ENCODE peak calls at places on chromosomes 13 and 19, in seven cellular contexts. G is stimulated activated CD4-positive, alpha-beta T cell treated with anti-CD3 and anti-CD28 coated beads, Interleukin-1b, Interleukin-23, amount 100 ng/mL, for 24 hours; S is GM04503; J is stimulated activated naive CD4-positive, alpha-beta T cell; E is RPMI7951; R is kidney glomerular epithelial cell; M is endothelial cell. P is an unnamed sample.

GRCh38 chr13:111976474-111977183 is 90.3 kb upstream of the SOX1 start:
- DNase-seq in G (no peak), S (no peak), J (no peak), E (no peak), R (no peak), M (no peak), P (no peak)

GRCh38 chr19:48999481-49000325 is 6.0 kb downstream of the RUVBL2 start:
- DNase-seq in G (peak; percentile 30), S (no peak), J (peak; percentile 29), E (peak; percentile 59), R (peak; percentile 47), M (peak; percentile 83), P (peak; percentile 91)

GRCh38 chr19:31185261-31185660 is 164.0 kb downstream of the TSHZ3 start:
- DNase-seq in G (no peak), S (no peak), J (no peak), E (peak; percentile 37), R (no peak), M (no peak), P (peak; percentile 2)

GRCh38 chr13:43785681-43786471 is 896 bp downstream of the ENOX1 start:
- DNase-seq in G (no peak), S (no peak), J (no peak), E (peak; percentile 79), R (peak; percentile 38), M (peak; percentile 67), P (no peak)

GRCh38 chr13:43441464-43441863 is 345.3 kb downstream of the ENOX1 start:
- DNase-seq in G (no peak), S (no peak), J (no peak), E (no peak), R (no peak), M (no peak), P (no peak)

GRCh38 chr13:21319869-21320641 is 139.0 kb downstream of the ZDHHC20 start:
- DNase-seq in G (no peak), S (no peak), J (no peak), E (no peak), R (no peak), M (no peak), P (no peak)

GRCh38 chr19:6654347-6655310 is 15.3 kb downstream of the TNFSF14 start:
- DNase-seq in G (no peak), S (no peak), J (no peak), E (no peak), R (no peak), M (no peak), P (no peak)

GRCh38 chr13:77406644-77407440 is 79.9 kb upstream of the MYCBP2 start:
- DNase-seq in G (no peak), S (no peak), J (no peak), E (no peak), R (no peak), M (no peak), P (no peak)

GRCh38 chr13:21402586-21403307 is 56.4 kb downstream of the ZDHHC20 start:
- DNase-seq in G (no peak), S (no peak), J (no peak), E (peak; percentile 28), R (peak; percentile 13), M (no peak), P (peak; percentile 53)

GRCh38 chr13:110445183-110445582 is 116.3 kb downstream of the RAB20 start:
- DNase-seq in G (no peak), S (no peak), J (no peak), E (peak; percentile 79), R (no peak), M (no peak), P (no peak)

GRCh38 chr13:76885203-76886004 is 801 bp downstream of the KCTD12 start:
- DNase-seq in G (peak; percentile 15), S (no peak), J (peak; percentile 31), E (peak; percentile 58), R (peak; percentile 36), M (peak; percentile 56), P (peak; percentile 80)

GRCh38 chr19:4534836-4535658 is at the start of gene PLIN5:
- DNase-seq in G (no peak), S (no peak), J (peak; percentile 15), E (peak; percentile 57), R (no peak), M (peak; percentile 77), P (peak; percentile 80)

GRCh38 chr19:29245221-29245620 is 32.3 kb upstream of the UQCRFS1 start:
- DNase-seq in G (no peak), S (no peak), J (no peak), E (peak; percentile 23), R (no peak), M (no peak), P (no peak)

GRCh38 chr13:71879129-71879535 is 12.1 kb upstream of the DACH1 start:
- DNase-seq in G (no peak), S (no peak), J (no peak), E (peak; percentile 14), R (peak; percentile 30), M (peak; percentile 28), P (peak; percentile 74)

GRCh38 chr13:107685876-107686275 is 529.5 kb downstream of the LIG4 start:
- DNase-seq in G (no peak), S (no peak), J (no peak), E (no peak), R (no peak), M (no peak), P (no peak)

GRCh38 chr13:89518289-89519077 is 1829.0 kb upstream of the MIR17HG start:
- DNase-seq in G (no peak), S (no peak), J (no peak), E (no peak), R (no peak), M (no peak), P (no peak)

GRCh38 chr19:19399733-19400438 is 5.6 kb upstream of the GATAD2A start:
- DNase-seq in G (no peak), S (no peak), J (no peak), E (peak; percentile 29), R (no peak), M (no peak), P (no peak)

GRCh38 chr19:46478356-46478986 is 7.1 kb upstream of the PNMA8A start:
- DNase-seq in G (no peak), S (no peak), J (peak; percentile 8), E (peak; percentile 51), R (no peak), M (no peak), P (no peak)

GRCh38 chr19:21474671-21475181 is 30.7 kb upstream of the ZNF429 start:
- DNase-seq in G (peak; percentile 23), S (no peak), J (peak; percentile 41), E (peak; percentile 54), R (peak; percentile 53), M (peak; percentile 13), P (no peak)

GRCh38 chr19:18650468-18651001 is 13.7 kb downstream of the KLHL26 start:
- DNase-seq in G (no peak), S (peak; percentile 49), J (no peak), E (peak; percentile 58), R (no peak), M (no peak), P (no peak)

GRCh38 chr19:48136547-48136946 is 25.9 kb upstream of the PLA2G4C start:
- DNase-seq in G (no peak), S (no peak), J (no peak), E (no peak), R (no peak), M (no peak), P (no peak)

GRCh38 chr19:17488593-17489391 is 18.5 kb downstream of the SLC27A1 start:
- DNase-seq in G (peak; percentile 37), S (no peak), J (peak; percentile 67), E (no peak), R (no peak), M (peak; percentile 96), P (peak; percentile 82)

GRCh38 chr13:111975539-111976473 is 91.1 kb upstream of the SOX1 start:
- DNase-seq in G (no peak), S (no peak), J (no peak), E (no peak), R (no peak), M (no peak), P (no peak)

GRCh38 chr13:93235258-93236015 is 8.8 kb downstream of the GPC6 start:
- DNase-seq in G (no peak), S (peak; percentile 66), J (no peak), E (no peak), R (no peak), M (no peak), P (no peak)

GRCh38 chr19:10537668-10538067 is 6.0 kb upstream of the ATG4D start:
- DNase-seq in G (no peak), S (no peak), J (no peak), E (no peak), R (no peak), M (no peak), P (no peak)

GRCh38 chr13:20142927-20143480 is 17.8 kb downstream of the GJA3 start:
- DNase-seq in G (no peak), S (no peak), J (no peak), E (no peak), R (no peak), M (no peak), P (no peak)

P was measured in HT-29.